ENCODE peak calls at places on chromosomes 13 and 19, in six cellular contexts. M is suprapubic skin, S is tibial nerve, T is uterus, D is esophagus muscularis mucosa, K is H1. L is an unnamed sample.
A peak's percentile ranks its signal among the peaks of the same experiment; 100 is the strongest.

GRCh38 chr19:3115916-3116602 is 19.8 kb upstream of the GNA15 start:
- DNase-seq in M (no peak), S (no peak), T (no peak), D (no peak), K (no peak), L (no peak)

GRCh38 chr13:24254151-24254810 is 55.1 kb upstream of the C1QTNF9 start:
- DNase-seq in M (no peak), S (no peak), T (no peak), D (no peak), K (no peak), L (no peak)

GRCh38 chr13:113907637-113908617 is 44.1 kb upstream of the GAS6 start:
- DNase-seq in M (no peak), S (no peak), T (peak; percentile 52), D (peak; percentile 70), K (no peak), L (no peak)

GRCh38 chr19:4191044-4191443 is 8.6 kb downstream of the ANKRD24 start:
- DNase-seq in M (no peak), S (no peak), T (no peak), D (no peak), K (no peak), L (no peak)

GRCh38 chr13:97109256-97109655 is 112.9 kb upstream of the MBNL2 start:
- DNase-seq in M (no peak), S (no peak), T (no peak), D (no peak), K (no peak), L (no peak)

GRCh38 chr19:54333586-54334298 is 5.2 kb downstream of the LILRA4 start:
- DNase-seq in M (no peak), S (no peak), T (no peak), D (no peak), K (no peak), L (no peak)

GRCh38 chr13:103941506-103942148 is 875.4 kb upstream of the SLC10A2 start:
- DNase-seq in M (no peak), S (no peak), T (no peak), D (no peak), K (no peak), L (no peak)

GRCh38 chr19:42132851-42133528 is 744 bp upstream of the POU2F2 start:
- DNase-seq in M (no peak), S (peak; percentile 51), T (peak; percentile 31), D (no peak), K (peak; percentile 98), L (peak; percentile 90)

GRCh38 chr19:6828698-6829633 is 56.5 kb downstream of the VAV1 start:
- DNase-seq in M (no peak), S (no peak), T (no peak), D (no peak), K (no peak), L (peak; percentile 79)

GRCh38 chr13:24233351-24233901 is 72.9 kb downstream of the SPATA13 start:
- DNase-seq in M (no peak), S (no peak), T (no peak), D (no peak), K (no peak), L (no peak)

GRCh38 chr19:8528500-8528899 is 14.5 kb upstream of the ZNF414 start:
- DNase-seq in M (no peak), S (no peak), T (no peak), D (no peak), K (no peak), L (no peak)

GRCh38 chr13:103140001-103140671 is 73.9 kb upstream of the SLC10A2 start:
- DNase-seq in M (no peak), S (peak; percentile 63), T (no peak), D (no peak), K (no peak), L (peak; percentile 10)

GRCh38 chr13:50512602-50513527 is 330.6 kb downstream of the DLEU7 start:
- DNase-seq in M (no peak), S (peak; percentile 44), T (peak; percentile 61), D (no peak), K (no peak), L (no peak)

GRCh38 chr19:19321143-19321577 is 531 bp downstream of the MAU2 start:
- DNase-seq in M (no peak), S (no peak), T (no peak), D (no peak), K (peak; percentile 53), L (no peak)

GRCh38 chr19:45200614-45201013 is 22.0 kb downstream of the BLOC1S3 start:
- DNase-seq in M (no peak), S (peak; percentile 22), T (peak; percentile 30), D (no peak), K (peak; percentile 69), L (no peak)

GRCh38 chr13:45340422-45341033 is 455 bp downstream of the TPT1 start:
- DNase-seq in M (peak; percentile 96), S (peak; percentile 86), T (peak; percentile 94), D (peak; percentile 97), K (peak; percentile 79), L (peak; percentile 15)
- TF ChIP-seq POLR2A in M (no peak), S (peak; percentile 38), T (peak; percentile 73), D (peak; percentile 39), K (no peak), L (peak; percentile 44)

DNA sequence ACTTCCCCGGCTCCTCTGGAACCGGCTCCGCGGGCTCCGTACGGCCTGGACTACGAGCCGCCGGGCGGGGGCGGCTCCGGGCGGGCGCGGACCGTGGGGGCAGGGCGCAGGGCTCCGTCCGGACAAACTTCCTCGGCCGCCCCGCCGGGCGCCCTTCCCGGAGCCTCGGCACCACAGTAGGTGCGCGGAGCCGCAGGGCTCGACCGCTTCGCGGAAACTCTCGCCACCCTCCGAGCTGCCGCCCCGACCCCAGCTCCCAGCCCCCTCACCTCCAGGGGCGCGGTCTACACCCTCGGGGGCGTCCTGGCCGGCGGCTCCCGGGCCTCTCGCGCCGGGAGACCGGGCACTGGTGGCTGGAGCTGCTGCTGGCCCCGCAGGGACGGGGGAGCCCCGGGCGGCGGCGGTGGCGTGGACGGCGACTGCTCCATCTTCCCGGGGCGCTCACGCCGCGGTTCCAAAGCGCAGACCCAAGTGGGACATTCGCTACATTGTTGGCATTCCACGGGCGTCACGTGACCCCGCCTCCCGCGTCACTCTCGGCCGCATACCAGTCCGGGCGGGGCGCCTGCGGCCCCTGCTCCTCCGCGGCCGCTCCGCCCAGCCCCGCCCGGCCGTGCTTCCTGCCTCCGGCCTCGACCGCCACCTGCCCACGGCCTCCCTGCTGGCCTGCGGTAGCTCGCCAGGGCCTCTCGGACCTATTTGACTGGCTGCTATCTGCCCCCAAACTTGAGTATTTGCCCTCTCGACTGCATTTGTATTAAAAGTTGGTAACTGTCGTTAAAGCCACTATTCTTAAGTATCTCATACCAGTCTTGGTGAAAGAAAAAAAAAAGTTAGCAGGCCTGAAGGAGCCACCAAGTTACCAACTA is at the start of gene LATS2:
- DNase-seq in M (peak; percentile 98), S (peak; percentile 97), T (peak; percentile 95), D (peak; percentile 99), K (peak; percentile 96), L (peak; percentile 79)
- TF ChIP-seq POLR2A in M (no peak), S (peak; percentile 98), T (peak; percentile 91), D (peak; percentile 95), K (peak; percentile 90), L (peak; percentile 95)

DNA sequence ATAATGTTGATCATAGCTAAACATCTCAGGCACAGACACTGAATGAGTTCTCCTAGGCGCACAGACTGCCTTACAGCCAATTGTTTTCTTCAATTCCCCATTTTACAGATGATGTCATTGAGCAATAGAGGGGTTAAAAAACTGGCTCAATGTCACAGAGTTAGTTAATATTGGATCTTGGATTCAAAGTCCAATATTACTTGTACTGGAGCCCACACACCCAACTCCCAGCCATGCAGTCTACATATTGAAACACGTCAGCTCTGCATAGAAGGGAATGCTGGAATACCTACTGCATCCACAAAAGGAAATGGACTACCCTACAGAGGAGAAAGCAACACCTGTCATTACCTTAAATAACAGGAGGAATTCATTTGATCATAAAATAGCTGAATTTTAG is 76.1 kb upstream of the SLC15A1 start:
- DNase-seq in M (no peak), S (no peak), T (no peak), D (no peak), K (no peak), L (no peak)
- TF ChIP-seq POLR2A in M (no peak), S (no peak), T (no peak), D (no peak), K (no peak), L (no peak)

GRCh38 chr19:1089126-1089771 is 5.9 kb downstream of the POLR2E start:
- DNase-seq in M (no peak), S (no peak), T (no peak), D (no peak), K (no peak), L (no peak)
- TF ChIP-seq POLR2A in M (no peak), S (no peak), T (no peak), D (no peak), K (peak; percentile 3), L (no peak)

DNA sequence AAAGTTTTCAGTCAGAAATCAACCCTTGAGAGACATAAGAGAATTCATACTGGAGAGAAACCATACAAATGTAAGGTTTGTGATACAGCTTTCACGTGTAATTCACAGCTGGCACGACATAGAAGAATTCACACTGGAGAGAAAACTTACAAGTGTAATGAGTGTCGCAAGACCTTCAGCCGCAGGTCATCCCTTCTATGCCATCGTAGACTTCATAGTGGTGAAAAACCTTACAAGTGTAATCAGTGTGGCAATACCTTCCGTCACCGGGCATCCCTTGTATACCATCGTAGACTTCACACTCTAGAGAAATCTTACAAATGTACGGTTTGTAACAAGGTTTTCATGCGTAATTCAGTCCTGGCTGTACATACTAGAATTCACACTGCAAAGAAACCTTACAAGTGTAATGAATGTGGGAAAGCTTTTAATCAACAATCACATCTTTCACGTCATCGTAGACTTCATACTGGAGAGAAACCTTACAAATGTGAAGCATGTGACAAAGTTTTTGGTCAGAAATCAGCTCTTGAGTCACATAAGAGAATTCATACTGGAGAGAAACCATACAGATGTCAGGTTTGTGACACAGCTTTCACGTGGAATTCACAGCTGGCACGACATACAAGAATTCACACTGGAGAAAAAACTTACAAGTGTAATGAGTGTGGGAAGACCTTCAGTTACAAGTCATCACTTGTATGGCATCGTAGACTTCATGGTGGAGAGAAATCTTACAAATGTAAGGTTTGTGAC is 15.7 kb upstream of the ZNF701 start:
- DNase-seq in M (no peak), S (no peak), T (no peak), D (no peak), K (no peak), L (no peak)
- TF ChIP-seq POLR2A in M (no peak), S (no peak), T (no peak), D (no peak), K (no peak), L (no peak)

DNA sequence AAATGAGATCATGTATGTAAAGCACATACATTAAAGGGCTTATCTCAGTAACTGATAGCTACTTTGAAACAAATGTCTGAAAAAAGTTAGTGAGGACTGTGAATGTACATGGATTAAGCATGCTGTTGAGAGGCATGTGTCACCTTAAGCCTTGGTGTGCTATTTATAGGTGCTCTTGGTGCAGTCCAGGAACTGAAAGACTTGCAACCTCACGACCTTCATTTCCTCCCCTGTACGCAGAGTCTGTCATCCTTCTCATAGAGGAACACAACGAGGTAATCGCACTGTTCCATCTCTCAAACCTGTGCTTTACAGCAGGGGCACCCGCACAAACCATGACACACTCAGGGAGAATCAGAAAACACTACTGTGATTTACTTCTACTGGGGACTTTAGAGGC is 65.6 kb downstream of the UFM1 start:
- DNase-seq in M (no peak), S (no peak), T (no peak), D (no peak), K (no peak), L (no peak)
- TF ChIP-seq POLR2A in M (no peak), S (no peak), T (no peak), D (no peak), K (no peak), L (no peak)

L was measured in H54.